ENCODE peak calls at places on chromosomes 12 and 14, in seven cellular contexts. J is right lobe of liver, R is AG09309, N is MM.1S, T is PC-3, U is cardiac fibroblast, V is kidney. Y is an unnamed sample.

GRCh38 chr14:104109121-104109541 is 23.6 kb downstream of the ASPG start:
- DNase-seq in J (peak; percentile 19), R (no peak), N (no peak), T (no peak), U (no peak), V (peak; percentile 60), Y (no peak)

GRCh38 chr12:115993715-115994114 is 283.8 kb downstream of the MED13L start:
- DNase-seq in J (no peak), R (no peak), N (no peak), T (no peak), U (no peak), V (no peak), Y (no peak)

GRCh38 chr14:89640141-89640540 is 223.1 kb upstream of the FOXN3 start:
- DNase-seq in J (no peak), R (no peak), N (no peak), T (no peak), U (peak; percentile 29), V (no peak), Y (peak; percentile 22)

GRCh38 chr12:2049604-2050540 is 2.9 kb upstream of the CACNA1C start:
- DNase-seq in J (no peak), R (no peak), N (peak; percentile 17), T (no peak), U (peak; percentile 58), V (no peak), Y (no peak)

GRCh38 chr14:92143962-92144361 is 22.2 kb downstream of the CPSF2 start:
- DNase-seq in J (no peak), R (no peak), N (no peak), T (no peak), U (no peak), V (no peak), Y (no peak)

GRCh38 chr12:13044859-13045384 is 741 bp downstream of the FAM234B start:
- DNase-seq in J (no peak), R (no peak), N (no peak), T (peak; percentile 7), U (peak; percentile 32), V (no peak), Y (no peak)

GRCh38 chr14:61145258-61145902 is 135.8 kb downstream of the TMEM30B start:
- DNase-seq in J (no peak), R (peak; percentile 97), N (no peak), T (peak; percentile 47), U (peak; percentile 87), V (no peak), Y (peak; percentile 80)

GRCh38 chr12:80709811-80710726 is 2.6 kb downstream of the MYF6 start:
- DNase-seq in J (no peak), R (no peak), N (no peak), T (peak; percentile 39), U (no peak), V (no peak), Y (peak; percentile 20)

GRCh38 chr14:66038214-66038977 is 447.8 kb upstream of the CCDC196 start:
- DNase-seq in J (no peak), R (peak; percentile 51), N (no peak), T (peak; percentile 19), U (peak; percentile 94), V (no peak), Y (peak; percentile 97)

GRCh38 chr12:10965511-10965910 is 21.2 kb downstream of the TAS2R50 start:
- DNase-seq in J (no peak), R (no peak), N (no peak), T (no peak), U (peak; percentile 12), V (no peak), Y (no peak)

GRCh38 chr12:77294016-77294415 is 228.6 kb upstream of the E2F7 start:
- DNase-seq in J (no peak), R (no peak), N (no peak), T (peak; percentile 65), U (no peak), V (no peak), Y (peak; percentile 24)

GRCh38 chr14:56474419-56475022 is 105.1 kb upstream of the TMEM260 start:
- DNase-seq in J (no peak), R (no peak), N (peak; percentile 36), T (peak; percentile 93), U (peak; percentile 58), V (no peak), Y (peak; percentile 72)

GRCh38 chr14:68790656-68791077 is 2.2 kb downstream of the ZFP36L1 start:
- DNase-seq in J (no peak), R (no peak), N (no peak), T (peak; percentile 49), U (peak; percentile 37), V (no peak), Y (peak; percentile 33)

GRCh38 chr12:95073698-95074520 is 491 bp upstream of the NR2C1 start:
- DNase-seq in J (no peak), R (no peak), N (no peak), T (no peak), U (no peak), V (peak; percentile 32), Y (no peak)

GRCh38 chr12:68579254-68579653 is 31.4 kb upstream of the RAP1B start:
- DNase-seq in J (no peak), R (no peak), N (no peak), T (no peak), U (no peak), V (no peak), Y (no peak)

GRCh38 chr12:106195638-106196037 is 52.2 kb downstream of the CKAP4 start:
- DNase-seq in J (peak; percentile 74), R (peak; percentile 77), N (no peak), T (no peak), U (peak; percentile 78), V (peak; percentile 90), Y (peak; percentile 63)

GRCh38 chr12:3456809-3457208 is 34.2 kb upstream of the PRMT8 start:
- DNase-seq in J (no peak), R (no peak), N (no peak), T (no peak), U (no peak), V (no peak), Y (no peak)

GRCh38 chr14:60116181-60116580 is 24.5 kb downstream of the PCNX4 start:
- DNase-seq in J (no peak), R (no peak), N (no peak), T (no peak), U (no peak), V (no peak), Y (no peak)

GRCh38 chr12:77204055-77204454 is 138.7 kb upstream of the E2F7 start:
- DNase-seq in J (no peak), R (no peak), N (no peak), T (peak; percentile 38), U (peak; percentile 26), V (no peak), Y (peak; percentile 31)

GRCh38 chr12:9810721-9811120 is 16.6 kb upstream of the KLRF1 start:
- DNase-seq in J (no peak), R (no peak), N (no peak), T (no peak), U (no peak), V (no peak), Y (no peak)

GRCh38 chr12:6115389-6115788 is 9.1 kb downstream of the VWF start:
- DNase-seq in J (no peak), R (no peak), N (no peak), T (peak; percentile 4), U (no peak), V (no peak), Y (no peak)

GRCh38 chr14:102377696-102378095 is 15.0 kb downstream of the TECPR2 start:
- DNase-seq in J (no peak), R (no peak), N (no peak), T (no peak), U (no peak), V (no peak), Y (no peak)

GRCh38 chr14:68471964-68472508 is 320.8 kb downstream of the ZFP36L1 start:
- DNase-seq in J (no peak), R (no peak), N (no peak), T (no peak), U (no peak), V (no peak), Y (no peak)

GRCh38 chr14:91693342-91693741 is 38.5 kb downstream of the CATSPERB start:
- DNase-seq in J (no peak), R (peak; percentile 5), N (no peak), T (peak; percentile 75), U (peak; percentile 6), V (no peak), Y (peak; percentile 3)

GRCh38 chr14:33576014-33576413 is 374.9 kb downstream of the EGLN3 start:
- DNase-seq in J (no peak), R (no peak), N (no peak), T (no peak), U (no peak), V (no peak), Y (no peak)

GRCh38 chr12:5023842-5024241 is 19.8 kb upstream of the KCNA5 start:
- DNase-seq in J (no peak), R (no peak), N (no peak), T (no peak), U (no peak), V (no peak), Y (no peak)

GRCh38 chr12:5026342-5026938 is 17.2 kb upstream of the KCNA5 start:
- DNase-seq in J (no peak), R (no peak), N (no peak), T (no peak), U (no peak), V (no peak), Y (no peak)

GRCh38 chr12:5018677-5019076 is 25.0 kb upstream of the KCNA5 start:
- DNase-seq in J (no peak), R (no peak), N (no peak), T (no peak), U (no peak), V (no peak), Y (no peak)

GRCh38 chr12:5022030-5022429 is 21.6 kb upstream of the KCNA5 start:
- DNase-seq in J (no peak), R (no peak), N (no peak), T (no peak), U (no peak), V (no peak), Y (no peak)

GRCh38 chr12:5022465-5023061 is 21.1 kb upstream of the KCNA5 start:
- DNase-seq in J (peak; percentile 35), R (no peak), N (peak; percentile 61), T (peak; percentile 50), U (peak; percentile 56), V (no peak), Y (peak; percentile 53)
- TF ChIP-seq CTCF in J (peak; percentile 89), R (peak; percentile 89), N (peak; percentile 88), T (peak; percentile 70), U (peak; percentile 85), V (peak; percentile 87), Y (peak; percentile 91)

GRCh38 chr14:95518045-95518751 is 1.7 kb upstream of the SYNE3 start:
- DNase-seq in J (no peak), R (no peak), N (peak; percentile 61), T (no peak), U (peak; percentile 82), V (no peak), Y (peak; percentile 81)
- H3K4me3 ChIP-seq in J (no peak overlapping the region), R (no peak overlapping the region), N (peak overlapping the region; percentile 9), T (no peak overlapping the region), U (no peak overlapping the region), V (no peak overlapping the region), Y (no peak overlapping the region)

GRCh38 chr14:94543450-94544123 is 17.7 kb upstream of the SERPINA4 start:
- DNase-seq in J (no peak), R (no peak), N (no peak), T (no peak), U (no peak), V (no peak), Y (no peak)
- TF ChIP-seq CTCF in J (no peak), R (no peak), N (no peak), T (no peak), U (no peak), V (no peak), Y (no peak)

DNA sequence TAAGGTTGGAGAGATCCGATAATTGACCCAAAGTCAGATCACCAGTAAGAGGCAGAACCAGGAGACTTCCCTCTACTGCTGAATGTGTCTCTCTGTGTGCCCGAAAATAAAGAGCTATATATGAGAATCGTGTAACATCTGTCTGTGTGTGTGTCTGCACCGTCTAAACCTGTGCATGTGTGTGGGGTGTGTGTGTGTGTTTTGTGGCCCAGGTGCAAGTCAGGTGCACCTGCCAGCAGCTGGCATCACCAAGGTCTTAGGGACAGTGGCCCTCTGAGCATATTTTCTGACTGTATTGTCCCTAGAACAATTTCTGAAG is 24.7 kb upstream of the KRT78 start:
- DNase-seq in J (no peak), R (no peak), N (no peak), T (no peak), U (no peak), V (no peak), Y (no peak)
- H3K4me3 ChIP-seq in J (no peak overlapping the region), R (no peak overlapping the region), N (peak overlapping the region; percentile 54), T (peak overlapping the region; percentile 45), U (no peak overlapping the region), V (peak overlapping the region; percentile 49), Y (no peak overlapping the region)

Y was measured in fibroblast of pulmonary artery.